ENCODE peak calls at places on chromosomes 16 and 17, in six cellular contexts. R, U, Z, C, Y and W are unnamed samples.

GRCh38 chr16:30984669-30985400 is at the start of gene HSD3B7:
- DNase-seq in C (peak; percentile 93), R (peak; percentile 95), Z (peak; percentile 75), Y (peak; percentile 86), U (peak; percentile 96), W (peak; percentile 92)

GRCh38 chr17:7058831-7059447 is 15.0 kb upstream of the SLC16A11 start:
- DNase-seq in U (no peak), Z (no peak), C (no peak), R (no peak), Y (peak; percentile 56), W (no peak)

GRCh38 chr17:41326173-41327145 is 10.9 kb upstream of the KRTAP17-1 start:
- DNase-seq in Y (no peak), R (no peak), C (no peak), U (no peak), Z (no peak), W (no peak)

GRCh38 chr17:64158411-64158810 is 28.5 kb upstream of the ERN1 start:
- DNase-seq in Y (no peak), R (no peak), U (no peak), C (no peak), Z (no peak), W (no peak)

GRCh38 chr16:85605051-85605911 is 7.8 kb upstream of the GSE1 start:
- DNase-seq in U (no peak), Z (no peak), Y (no peak), R (no peak), C (no peak), W (no peak)

GRCh38 chr17:61065263-61065773 is 334.3 kb upstream of the TBX2 start:
- DNase-seq in C (no peak), Y (peak; percentile 61), U (no peak), R (no peak), Z (no peak), W (peak; percentile 12)

GRCh38 chr17:63629627-63630026 is 7.4 kb downstream of the MAP3K3 start:
- DNase-seq in Y (peak; percentile 43), U (no peak), C (no peak), Z (no peak), R (no peak), W (no peak)

GRCh38 chr16:31460582-31461002 is 1.3 kb downstream of the ARMC5 start:
- DNase-seq in Z (no peak), C (no peak), Y (peak; percentile 75), R (no peak), U (no peak), W (peak; percentile 45)

GRCh38 chr16:87635541-87636049 is 33.3 kb downstream of the JPH3 start:
- DNase-seq in U (peak; percentile 55), R (peak; percentile 69), C (peak; percentile 59), Z (peak; percentile 11), Y (peak; percentile 37), W (peak; percentile 88)

GRCh38 chr17:69300222-69300621 is 26.7 kb downstream of the ABCA5 start:
- DNase-seq in U (no peak), C (no peak), Y (peak; percentile 4), Z (peak; percentile 24), R (no peak), W (no peak)

GRCh38 chr17:82520041-82520910 is 744 bp downstream of the FOXK2 start:
- DNase-seq in Z (no peak), R (peak; percentile 66), Y (peak; percentile 32), C (no peak), U (peak; percentile 18), W (peak; percentile 68)

GRCh38 chr17:46159686-46160085 is 33.5 kb downstream of the KANSL1 start:
- DNase-seq in Y (peak; percentile 53), C (no peak), U (no peak), Z (no peak), R (no peak), W (no peak)

GRCh38 chr17:4006165-4006589 is 41.9 kb upstream of the ATP2A3 start:
- DNase-seq in R (no peak), Z (no peak), U (no peak), Y (no peak), C (no peak), W (no peak)

GRCh38 chr16:81666102-81666501 is 113.0 kb upstream of the PLCG2 start:
- DNase-seq in R (no peak), C (no peak), Z (no peak), U (no peak), Y (no peak), W (no peak)

GRCh38 chr17:1762906-1763829 is 1.3 kb downstream of the SERPINF1 start:
- DNase-seq in C (peak; percentile 74), U (no peak), R (peak; percentile 78), Z (peak; percentile 74), Y (peak; percentile 89), W (no peak)

GRCh38 chr17:1351967-1352366 is 48.1 kb downstream of the YWHAE start:
- DNase-seq in R (no peak), Y (no peak), U (no peak), C (no peak), Z (no peak), W (no peak)

GRCh38 chr16:78606572-78606971 is 507.1 kb downstream of the WWOX start:
- DNase-seq in R (no peak), Y (no peak), C (no peak), U (peak; percentile 5), Z (no peak), W (no peak)

GRCh38 chr17:19348806-19349205 is 13.7 kb downstream of the B9D1 start:
- DNase-seq in C (no peak), U (no peak), Y (no peak), Z (no peak), R (no peak), W (no peak)

GRCh38 chr17:603405-604193 is 111.0 kb downstream of the VPS53 start:
- DNase-seq in U (no peak), Y (no peak), R (no peak), C (no peak), Z (no peak), W (no peak)

GRCh38 chr17:58327363-58328194 is 1.0 kb downstream of the TSPOAP1 start:
- DNase-seq in U (no peak), Y (no peak), R (no peak), C (no peak), Z (no peak), W (no peak)

GRCh38 chr17:81131486-81132196 is 33.7 kb upstream of the PVALEF start:
- DNase-seq in R (no peak), Z (no peak), C (no peak), Y (no peak), U (no peak), W (no peak)

GRCh38 chr17:39791296-39791992 is 53.7 kb downstream of the GRB7 start:
- DNase-seq in Y (no peak), C (no peak), U (no peak), R (no peak), Z (no peak), W (no peak)

GRCh38 chr17:28714281-28714680 is 2.6 kb upstream of the PROCA1 start:
- DNase-seq in Z (no peak), Y (no peak), C (no peak), U (no peak), R (peak; percentile 55), W (no peak)

GRCh38 chr16:24188143-24188542 is 68.0 kb upstream of the CACNG3 start:
- DNase-seq in Z (no peak), Y (no peak), U (no peak), C (no peak), R (no peak), W (no peak)

GRCh38 chr16:65413861-65414260 is 292.0 kb upstream of the CDH11 start:
- DNase-seq in C (no peak), Z (no peak), R (no peak), U (no peak), Y (no peak), W (no peak)

GRCh38 chr16:11101695-11102522 is 154.1 kb downstream of the SOCS1 start:
- DNase-seq in C (peak; percentile 50), Y (peak; percentile 87), U (no peak), Z (no peak), R (no peak), W (no peak)
- TF ChIP-seq CTCF in C (no peak), Y (peak; percentile 6), U (no peak), Z (no peak), R (no peak), W (no peak)

GRCh38 chr17:42878123-42878880 is 22.3 kb upstream of the G6PC1 start:
- DNase-seq in Z (no peak), Y (no peak), R (no peak), C (no peak), U (no peak), W (no peak)
- TF ChIP-seq CTCF in Z (no peak), Y (no peak), R (no peak), C (no peak), U (no peak), W (no peak)

GRCh38 chr17:33201255-33201654 is 91.8 kb downstream of the ASIC2 start:
- DNase-seq in Z (no peak), Y (no peak), R (no peak), U (no peak), C (peak; percentile 23), W (no peak)

GRCh38 chr17:33202796-33203195 is 90.3 kb downstream of the ASIC2 start:
- DNase-seq in Z (no peak), R (no peak), U (no peak), C (no peak), Y (no peak), W (no peak)

GRCh38 chr17:33200116-33200515 is 93.0 kb downstream of the ASIC2 start:
- DNase-seq in Y (no peak), Z (no peak), U (no peak), C (no peak), R (no peak), W (no peak)

GRCh38 chr17:33202011-33202410 is 91.1 kb downstream of the ASIC2 start:
- DNase-seq in Z (no peak), R (no peak), Y (no peak), U (no peak), C (no peak), W (no peak)

DNA sequence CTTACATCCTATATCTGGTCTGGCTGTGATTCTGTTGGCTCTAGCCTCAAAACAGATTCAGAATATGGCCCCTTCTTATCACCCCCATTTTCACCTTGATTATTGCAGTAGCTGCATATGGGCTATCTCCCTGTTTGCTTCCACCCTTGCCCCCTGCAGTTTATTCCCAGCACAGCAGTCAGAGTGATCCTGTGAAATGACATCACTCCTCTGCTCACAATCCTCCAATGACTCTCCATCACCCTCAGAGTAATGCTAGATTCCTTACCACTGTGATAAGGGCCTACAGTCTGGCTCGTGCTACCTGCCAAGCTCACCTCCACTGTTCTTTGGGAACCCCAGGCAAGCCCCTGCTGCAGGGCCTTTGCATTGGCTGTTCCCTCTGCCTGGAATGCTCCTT is 92.5 kb downstream of the ASIC2 start:
- DNase-seq in U (no peak), C (peak; percentile 30), Y (no peak), Z (no peak), R (no peak), W (no peak)
- TF ChIP-seq CTCF in U (peak; percentile 22), C (no peak), Y (no peak), Z (no peak), R (no peak), W (no peak)

DNA sequence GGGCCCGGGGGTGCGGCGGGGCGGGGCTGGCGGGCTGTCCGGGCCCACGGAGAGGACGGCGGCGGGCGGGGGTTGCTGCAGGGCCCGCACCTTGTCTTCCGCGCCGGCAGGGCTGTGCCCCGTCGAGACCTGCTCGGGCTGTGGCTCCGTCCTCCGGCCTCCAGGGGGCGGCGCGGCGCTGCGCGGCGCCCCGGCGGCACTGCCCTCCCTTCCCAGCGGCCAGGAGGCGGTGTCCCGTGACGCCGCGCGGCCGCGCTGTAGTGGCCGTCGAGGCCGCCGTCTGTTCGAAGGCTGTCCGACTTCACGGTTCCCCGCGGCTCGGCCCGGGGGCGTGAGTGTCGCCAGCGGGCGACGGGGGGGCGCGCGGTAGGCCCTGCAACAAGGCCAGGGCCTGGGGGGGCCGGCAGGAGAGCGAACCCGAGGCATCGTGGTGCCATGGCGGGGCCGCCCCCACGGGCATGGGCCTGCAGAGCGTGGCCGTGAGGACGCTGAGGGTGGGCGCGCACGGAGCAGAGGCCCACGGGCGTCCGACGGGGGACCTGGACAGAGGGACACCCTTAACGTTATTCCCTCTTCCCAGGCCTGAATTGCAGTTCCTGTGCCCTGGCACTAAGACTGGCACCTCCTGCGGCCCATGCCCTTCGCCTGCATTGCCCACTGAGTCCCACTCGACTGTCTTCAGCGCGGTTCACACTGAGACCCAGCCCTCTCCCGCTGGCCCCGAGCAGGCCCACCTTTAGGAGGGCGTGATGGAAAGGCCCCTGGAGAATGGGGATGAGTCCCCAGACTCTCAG is at the start of gene PLEKHG4:
- DNase-seq in C (no peak), Y (peak; percentile 68), U (peak; percentile 63), R (peak; percentile 85), Z (peak; percentile 23), W (peak; percentile 98)
- TF ChIP-seq CTCF in C (peak; percentile 97), Y (peak; percentile 27), U (peak; percentile 76), R (peak; percentile 91), Z (peak; percentile 82), W (peak; percentile 89)